ENCODE peak calls at places on chromosomes 16 and 17, in six cellular contexts. One of them, this sample, is unnamed.
A peak's percentile ranks its signal among the peaks of the same experiment; 100 is the strongest.

GRCh38 chr17:2084766-2085647 is 30.1 kb downstream of the HIC1 start:
- DNase-seq in M059J: peak; percentile 65
- DNase-seq in heart right ventricle: peak; percentile 74
- DNase-seq in A549: no peak
- DNase-seq in activated T-helper 1 cell treated with anti-CD3 and anti-CD28 coated beads, Interleukin-2, amount 50 U/mL, for 16 hours: no peak
- DNase-seq in fibroblast of pulmonary artery: peak; percentile 93
- DNase-seq in this sample: peak; percentile 43

GRCh38 chr17:42924891-42925290 is 24.3 kb downstream of the G6PC1 start:
- DNase-seq in A549: no peak
- DNase-seq in heart right ventricle: no peak
- DNase-seq in fibroblast of pulmonary artery: no peak
- DNase-seq in activated T-helper 1 cell treated with anti-CD3 and anti-CD28 coated beads, Interleukin-2, amount 50 U/mL, for 16 hours: no peak
- DNase-seq in M059J: no peak
- DNase-seq in this sample: no peak

GRCh38 chr16:87123356-87124001 is 193.7 kb downstream of the C16orf95 start:
- DNase-seq in heart right ventricle: no peak
- DNase-seq in activated T-helper 1 cell treated with anti-CD3 and anti-CD28 coated beads, Interleukin-2, amount 50 U/mL, for 16 hours: no peak
- DNase-seq in fibroblast of pulmonary artery: no peak
- DNase-seq in A549: no peak
- DNase-seq in M059J: peak; percentile 92
- DNase-seq in this sample: no peak

GRCh38 chr16:24976971-24977672 is 38.0 kb downstream of the ARHGAP17 start:
- DNase-seq in fibroblast of pulmonary artery: no peak
- DNase-seq in A549: no peak
- DNase-seq in M059J: no peak
- DNase-seq in heart right ventricle: no peak
- DNase-seq in activated T-helper 1 cell treated with anti-CD3 and anti-CD28 coated beads, Interleukin-2, amount 50 U/mL, for 16 hours: no peak
- DNase-seq in this sample: no peak

GRCh38 chr17:9979463-9979995 is 74.5 kb upstream of the RCVRN start:
- DNase-seq in A549: no peak
- DNase-seq in fibroblast of pulmonary artery: peak; percentile 16
- DNase-seq in heart right ventricle: no peak
- DNase-seq in activated T-helper 1 cell treated with anti-CD3 and anti-CD28 coated beads, Interleukin-2, amount 50 U/mL, for 16 hours: no peak
- DNase-seq in M059J: no peak
- DNase-seq in this sample: no peak

GRCh38 chr17:43723697-43724359 is 34.8 kb downstream of the SOST start:
- DNase-seq in heart right ventricle: no peak
- DNase-seq in activated T-helper 1 cell treated with anti-CD3 and anti-CD28 coated beads, Interleukin-2, amount 50 U/mL, for 16 hours: no peak
- DNase-seq in A549: peak; percentile 94
- DNase-seq in fibroblast of pulmonary artery: peak; percentile 75
- DNase-seq in M059J: peak; percentile 97
- DNase-seq in this sample: peak; percentile 79

GRCh38 chr17:80545499-80545826 is 825 bp downstream of the RPTOR start:
- DNase-seq in A549: peak; percentile 53
- DNase-seq in activated T-helper 1 cell treated with anti-CD3 and anti-CD28 coated beads, Interleukin-2, amount 50 U/mL, for 16 hours: no peak
- DNase-seq in M059J: peak; percentile 7
- DNase-seq in heart right ventricle: no peak
- DNase-seq in fibroblast of pulmonary artery: no peak
- DNase-seq in this sample: no peak

GRCh38 chr16:68229431-68230175 is 6.3 kb downstream of the ESRP2 start:
- DNase-seq in A549: peak; percentile 58
- DNase-seq in fibroblast of pulmonary artery: peak; percentile 76
- DNase-seq in activated T-helper 1 cell treated with anti-CD3 and anti-CD28 coated beads, Interleukin-2, amount 50 U/mL, for 16 hours: no peak
- DNase-seq in M059J: peak; percentile 62
- DNase-seq in heart right ventricle: no peak
- DNase-seq in this sample: peak; percentile 49

GRCh38 chr16:53018834-53019416 is 33.8 kb downstream of the CHD9NB start:
- DNase-seq in A549: no peak
- DNase-seq in heart right ventricle: no peak
- DNase-seq in activated T-helper 1 cell treated with anti-CD3 and anti-CD28 coated beads, Interleukin-2, amount 50 U/mL, for 16 hours: no peak
- DNase-seq in fibroblast of pulmonary artery: no peak
- DNase-seq in M059J: no peak
- DNase-seq in this sample: no peak

GRCh38 chr16:56985962-56986360 is 3.4 kb upstream of the NLRC5 start:
- DNase-seq in activated T-helper 1 cell treated with anti-CD3 and anti-CD28 coated beads, Interleukin-2, amount 50 U/mL, for 16 hours: no peak
- DNase-seq in fibroblast of pulmonary artery: no peak
- DNase-seq in A549: no peak
- DNase-seq in M059J: no peak
- DNase-seq in heart right ventricle: no peak
- DNase-seq in this sample: no peak

GRCh38 chr17:45247429-45248131 is 14.3 kb downstream of the SPATA32 start:
- DNase-seq in A549: peak; percentile 100
- DNase-seq in heart right ventricle: peak; percentile 83
- DNase-seq in fibroblast of pulmonary artery: peak; percentile 86
- DNase-seq in activated T-helper 1 cell treated with anti-CD3 and anti-CD28 coated beads, Interleukin-2, amount 50 U/mL, for 16 hours: peak; percentile 91
- DNase-seq in M059J: peak; percentile 93
- DNase-seq in this sample: peak; percentile 49

GRCh38 chr17:41678907-41679739 is 9.6 kb upstream of the EIF1 start:
- DNase-seq in M059J: peak; percentile 94
- DNase-seq in heart right ventricle: peak; percentile 53
- DNase-seq in fibroblast of pulmonary artery: peak; percentile 60
- DNase-seq in A549: no peak
- DNase-seq in activated T-helper 1 cell treated with anti-CD3 and anti-CD28 coated beads, Interleukin-2, amount 50 U/mL, for 16 hours: peak; percentile 32
- DNase-seq in this sample: peak; percentile 98

GRCh38 chr17:51371732-51372151 is 111.4 kb downstream of the UTP18 start:
- DNase-seq in activated T-helper 1 cell treated with anti-CD3 and anti-CD28 coated beads, Interleukin-2, amount 50 U/mL, for 16 hours: no peak
- DNase-seq in M059J: peak; percentile 53
- DNase-seq in A549: peak; percentile 88
- DNase-seq in fibroblast of pulmonary artery: peak; percentile 57
- DNase-seq in heart right ventricle: peak; percentile 15
- DNase-seq in this sample: peak; percentile 33

GRCh38 chr17:60156746-60157145 is 7.0 kb downstream of the CA4 start:
- DNase-seq in M059J: no peak
- DNase-seq in fibroblast of pulmonary artery: no peak
- DNase-seq in A549: no peak
- DNase-seq in activated T-helper 1 cell treated with anti-CD3 and anti-CD28 coated beads, Interleukin-2, amount 50 U/mL, for 16 hours: no peak
- DNase-seq in heart right ventricle: no peak
- DNase-seq in this sample: no peak

GRCh38 chr16:15461376-15461775 is 27.0 kb downstream of the BMERB1 start:
- DNase-seq in A549: no peak
- DNase-seq in activated T-helper 1 cell treated with anti-CD3 and anti-CD28 coated beads, Interleukin-2, amount 50 U/mL, for 16 hours: no peak
- DNase-seq in M059J: peak; percentile 66
- DNase-seq in fibroblast of pulmonary artery: no peak
- DNase-seq in heart right ventricle: no peak
- DNase-seq in this sample: no peak

GRCh38 chr17:60840456-60840855 is 162.8 kb downstream of the BCAS3 start:
- DNase-seq in heart right ventricle: no peak
- DNase-seq in M059J: no peak
- DNase-seq in fibroblast of pulmonary artery: no peak
- DNase-seq in activated T-helper 1 cell treated with anti-CD3 and anti-CD28 coated beads, Interleukin-2, amount 50 U/mL, for 16 hours: no peak
- DNase-seq in A549: no peak
- DNase-seq in this sample: no peak

GRCh38 chr16:11563493-11564040 is 23.2 kb downstream of the LITAF start:
- DNase-seq in fibroblast of pulmonary artery: no peak
- DNase-seq in A549: no peak
- DNase-seq in heart right ventricle: no peak
- DNase-seq in M059J: no peak
- DNase-seq in activated T-helper 1 cell treated with anti-CD3 and anti-CD28 coated beads, Interleukin-2, amount 50 U/mL, for 16 hours: no peak
- DNase-seq in this sample: peak; percentile 73

GRCh38 chr17:37299257-37299985 is 76.4 kb upstream of the C17orf78 start:
- DNase-seq in heart right ventricle: no peak
- DNase-seq in fibroblast of pulmonary artery: peak; percentile 26
- DNase-seq in A549: no peak
- DNase-seq in activated T-helper 1 cell treated with anti-CD3 and anti-CD28 coated beads, Interleukin-2, amount 50 U/mL, for 16 hours: no peak
- DNase-seq in M059J: no peak
- DNase-seq in this sample: peak; percentile 44

GRCh38 chr16:85557976-85558589 is 55.0 kb upstream of the GSE1 start:
- DNase-seq in fibroblast of pulmonary artery: no peak
- DNase-seq in heart right ventricle: no peak
- DNase-seq in A549: no peak
- DNase-seq in M059J: no peak
- DNase-seq in activated T-helper 1 cell treated with anti-CD3 and anti-CD28 coated beads, Interleukin-2, amount 50 U/mL, for 16 hours: no peak
- DNase-seq in this sample: no peak

GRCh38 chr16:68480084-68480995 is 32.0 kb upstream of the SMPD3 start:
- DNase-seq in A549: no peak
- DNase-seq in heart right ventricle: no peak
- DNase-seq in M059J: no peak
- DNase-seq in fibroblast of pulmonary artery: no peak
- DNase-seq in activated T-helper 1 cell treated with anti-CD3 and anti-CD28 coated beads, Interleukin-2, amount 50 U/mL, for 16 hours: no peak
- DNase-seq in this sample: no peak

This sample was measured in renal cortical epithelial cell.